ENCODE peak calls at places on chromosomes 13 and 19, in four cellular contexts. One of them, this sample, is unnamed.

GRCh38 chr19:3494051-3494450 is 6.4 kb downstream of the DOHH start:
- DNase-seq in brain microvascular endothelial cell: no peak
- DNase-seq in fibroblast of the conjunctiva: no peak
- DNase-seq in EH: peak; percentile 27
- DNase-seq in this sample: no peak

GRCh38 chr19:55346725-55347441 is 7.2 kb downstream of the KMT5C start:
- DNase-seq in brain microvascular endothelial cell: no peak
- DNase-seq in fibroblast of the conjunctiva: no peak
- DNase-seq in EH: no peak
- DNase-seq in this sample: no peak

GRCh38 chr19:36527873-36528193 is 238 bp downstream of the ZNF260 start:
- DNase-seq in EH: no peak
- DNase-seq in brain microvascular endothelial cell: no peak
- DNase-seq in fibroblast of the conjunctiva: no peak
- DNase-seq in this sample: no peak

GRCh38 chr19:1384478-1385110 is 887 bp downstream of the NDUFS7 start:
- DNase-seq in EH: no peak
- DNase-seq in brain microvascular endothelial cell: no peak
- DNase-seq in fibroblast of the conjunctiva: no peak
- DNase-seq in this sample: no peak

GRCh38 chr19:13526552-13526951 is 20.3 kb upstream of the CACNA1A start:
- DNase-seq in fibroblast of the conjunctiva: no peak
- DNase-seq in brain microvascular endothelial cell: no peak
- DNase-seq in EH: peak; percentile 20
- DNase-seq in this sample: peak; percentile 32

GRCh38 chr19:6761053-6761676 is 6.1 kb downstream of the SH2D3A start:
- DNase-seq in brain microvascular endothelial cell: no peak
- DNase-seq in EH: no peak
- DNase-seq in fibroblast of the conjunctiva: no peak
- DNase-seq in this sample: no peak

GRCh38 chr19:33703821-33704220 is 82.1 kb downstream of the CHST8 start:
- DNase-seq in brain microvascular endothelial cell: no peak
- DNase-seq in EH: no peak
- DNase-seq in fibroblast of the conjunctiva: no peak
- DNase-seq in this sample: no peak

GRCh38 chr13:92158335-92158734 is 759.9 kb downstream of the GPC5 start:
- DNase-seq in fibroblast of the conjunctiva: peak; percentile 31
- DNase-seq in EH: no peak
- DNase-seq in brain microvascular endothelial cell: peak; percentile 13
- DNase-seq in this sample: no peak

GRCh38 chr19:56987184-56987583 is 132.6 kb upstream of the USP29 start:
- DNase-seq in brain microvascular endothelial cell: no peak
- DNase-seq in fibroblast of the conjunctiva: no peak
- DNase-seq in EH: no peak
- DNase-seq in this sample: no peak

GRCh38 chr13:113759525-113760137 is 605 bp downstream of the TMEM255B start:
- DNase-seq in EH: no peak
- DNase-seq in brain microvascular endothelial cell: no peak
- DNase-seq in fibroblast of the conjunctiva: no peak
- DNase-seq in this sample: no peak

GRCh38 chr13:101545521-101545920 is 93.0 kb downstream of the ITGBL1 start:
- DNase-seq in EH: peak; percentile 76
- DNase-seq in fibroblast of the conjunctiva: no peak
- DNase-seq in brain microvascular endothelial cell: peak; percentile 32
- DNase-seq in this sample: no peak

GRCh38 chr13:21371011-21371410 is 88.1 kb downstream of the ZDHHC20 start:
- DNase-seq in brain microvascular endothelial cell: no peak
- DNase-seq in EH: peak; percentile 2
- DNase-seq in fibroblast of the conjunctiva: no peak
- DNase-seq in this sample: no peak

GRCh38 chr19:3304871-3305423 is 61.4 kb upstream of the NFIC start:
- DNase-seq in brain microvascular endothelial cell: peak; percentile 57
- DNase-seq in EH: peak; percentile 66
- DNase-seq in fibroblast of the conjunctiva: peak; percentile 32
- DNase-seq in this sample: peak; percentile 74

GRCh38 chr13:113458218-113459065 is 5.2 kb upstream of the ADPRHL1 start:
- DNase-seq in brain microvascular endothelial cell: peak; percentile 39
- DNase-seq in fibroblast of the conjunctiva: no peak
- DNase-seq in EH: peak; percentile 24
- DNase-seq in this sample: no peak

GRCh38 chr19:4380254-4380727 is 20.1 kb downstream of the SH3GL1 start:
- DNase-seq in EH: no peak
- DNase-seq in brain microvascular endothelial cell: no peak
- DNase-seq in fibroblast of the conjunctiva: no peak
- DNase-seq in this sample: no peak

GRCh38 chr19:4391701-4392543 is 8.4 kb downstream of the SH3GL1 start:
- DNase-seq in fibroblast of the conjunctiva: peak; percentile 47
- DNase-seq in brain microvascular endothelial cell: no peak
- DNase-seq in EH: peak; percentile 94
- DNase-seq in this sample: no peak

GRCh38 chr13:103140001-103140671 is 73.9 kb upstream of the SLC10A2 start:
- DNase-seq in fibroblast of the conjunctiva: peak; percentile 33
- DNase-seq in EH: peak; percentile 24
- DNase-seq in brain microvascular endothelial cell: peak; percentile 33
- DNase-seq in this sample: peak; percentile 1

GRCh38 chr19:23002690-23003422 is at the start of gene ZNF728:
- DNase-seq in fibroblast of the conjunctiva: no peak
- DNase-seq in EH: no peak
- DNase-seq in brain microvascular endothelial cell: no peak
- DNase-seq in this sample: no peak

GRCh38 chr19:49761625-49762311 is 1.3 kb downstream of the TSKS start:
- DNase-seq in fibroblast of the conjunctiva: peak; percentile 43
- DNase-seq in EH: peak; percentile 82
- DNase-seq in brain microvascular endothelial cell: peak; percentile 14
- DNase-seq in this sample: no peak

GRCh38 chr19:40465025-40465780 is at the start of gene BLVRB:
- DNase-seq in EH: peak; percentile 79
- DNase-seq in brain microvascular endothelial cell: peak; percentile 58
- DNase-seq in fibroblast of the conjunctiva: no peak
- DNase-seq in this sample: no peak

GRCh38 chr19:16702123-16702522 is 17.5 kb upstream of the NWD1 start:
- DNase-seq in EH: peak; percentile 64
- DNase-seq in brain microvascular endothelial cell: peak; percentile 24
- DNase-seq in fibroblast of the conjunctiva: no peak
- DNase-seq in this sample: no peak

GRCh38 chr13:40172878-40173277 is 493.6 kb downstream of the FOXO1 start:
- DNase-seq in EH: no peak
- DNase-seq in brain microvascular endothelial cell: no peak
- DNase-seq in fibroblast of the conjunctiva: no peak
- DNase-seq in this sample: no peak

This sample was measured in Calu3.